ENCODE peak calls at places on chromosomes 7 and 10, in eight cellular contexts. One of them, this sample, is unnamed.

GRCh38 chr7:46352335-46352954 is 431.4 kb upstream of the IGFBP3 start:
- DNase-seq in activated CD4-positive, alpha-beta T cell treated with anti-CD3 and anti-CD28 coated beads, Interleukin-2, amount 50 U/mL, for 24 hours: no peak
- DNase-seq in stimulated activated CD4-positive, alpha-beta T cell treated with anti-CD3 and anti-CD28 coated beads, TNF-alpha, amount 100 ng/mL, for 48 hours: no peak
- DNase-seq in tibial nerve: no peak
- DNase-seq in heart right ventricle: peak
- DNase-seq in HT-29: peak
- DNase-seq in Daoy: peak
- DNase-seq in neural progenitor cell: peak
- DNase-seq in this sample: no peak

GRCh38 chr10:30606313-30606712 is 23.2 kb downstream of the LYZL2 start:
- DNase-seq in activated CD4-positive, alpha-beta T cell treated with anti-CD3 and anti-CD28 coated beads, Interleukin-2, amount 50 U/mL, for 24 hours: no peak
- DNase-seq in stimulated activated CD4-positive, alpha-beta T cell treated with anti-CD3 and anti-CD28 coated beads, TNF-alpha, amount 100 ng/mL, for 48 hours: no peak
- DNase-seq in tibial nerve: no peak
- DNase-seq in heart right ventricle: no peak
- DNase-seq in HT-29: peak
- DNase-seq in Daoy: peak
- DNase-seq in neural progenitor cell: no peak
- DNase-seq in this sample: no peak

GRCh38 chr7:1505731-1506550 is 1.8 kb upstream of the INTS1 start:
- DNase-seq in activated CD4-positive, alpha-beta T cell treated with anti-CD3 and anti-CD28 coated beads, Interleukin-2, amount 50 U/mL, for 24 hours: no peak
- DNase-seq in stimulated activated CD4-positive, alpha-beta T cell treated with anti-CD3 and anti-CD28 coated beads, TNF-alpha, amount 100 ng/mL, for 48 hours: no peak
- DNase-seq in tibial nerve: no peak
- DNase-seq in heart right ventricle: no peak
- DNase-seq in HT-29: no peak
- DNase-seq in Daoy: no peak
- DNase-seq in neural progenitor cell: no peak
- DNase-seq in this sample: no peak

GRCh38 chr7:91519241-91520200 is 255.3 kb downstream of the FZD1 start:
- DNase-seq in activated CD4-positive, alpha-beta T cell treated with anti-CD3 and anti-CD28 coated beads, Interleukin-2, amount 50 U/mL, for 24 hours: no peak
- DNase-seq in stimulated activated CD4-positive, alpha-beta T cell treated with anti-CD3 and anti-CD28 coated beads, TNF-alpha, amount 100 ng/mL, for 48 hours: no peak
- DNase-seq in tibial nerve: no peak
- DNase-seq in heart right ventricle: no peak
- DNase-seq in HT-29: no peak
- DNase-seq in Daoy: peak
- DNase-seq in neural progenitor cell: peak
- DNase-seq in this sample: no peak

GRCh38 chr7:66865290-66865864 is 55.6 kb upstream of the TMEM248 start:
- DNase-seq in activated CD4-positive, alpha-beta T cell treated with anti-CD3 and anti-CD28 coated beads, Interleukin-2, amount 50 U/mL, for 24 hours: no peak
- DNase-seq in stimulated activated CD4-positive, alpha-beta T cell treated with anti-CD3 and anti-CD28 coated beads, TNF-alpha, amount 100 ng/mL, for 48 hours: no peak
- DNase-seq in tibial nerve: no peak
- DNase-seq in heart right ventricle: no peak
- DNase-seq in HT-29: no peak
- DNase-seq in Daoy: no peak
- DNase-seq in neural progenitor cell: no peak
- DNase-seq in this sample: no peak

GRCh38 chr7:35329026-35329425 is 75.1 kb upstream of the TBX20 start:
- DNase-seq in activated CD4-positive, alpha-beta T cell treated with anti-CD3 and anti-CD28 coated beads, Interleukin-2, amount 50 U/mL, for 24 hours: no peak
- DNase-seq in stimulated activated CD4-positive, alpha-beta T cell treated with anti-CD3 and anti-CD28 coated beads, TNF-alpha, amount 100 ng/mL, for 48 hours: no peak
- DNase-seq in tibial nerve: no peak
- DNase-seq in heart right ventricle: no peak
- DNase-seq in HT-29: no peak
- DNase-seq in Daoy: no peak
- DNase-seq in neural progenitor cell: no peak
- DNase-seq in this sample: no peak

GRCh38 chr7:105837765-105838241 is 38.6 kb downstream of the ATXN7L1 start:
- DNase-seq in activated CD4-positive, alpha-beta T cell treated with anti-CD3 and anti-CD28 coated beads, Interleukin-2, amount 50 U/mL, for 24 hours: no peak
- DNase-seq in stimulated activated CD4-positive, alpha-beta T cell treated with anti-CD3 and anti-CD28 coated beads, TNF-alpha, amount 100 ng/mL, for 48 hours: no peak
- DNase-seq in tibial nerve: no peak
- DNase-seq in heart right ventricle: peak
- DNase-seq in HT-29: no peak
- DNase-seq in Daoy: no peak
- DNase-seq in neural progenitor cell: peak
- DNase-seq in this sample: no peak

GRCh38 chr7:141133646-141134045 is 59.8 kb downstream of the TMEM178B start:
- DNase-seq in activated CD4-positive, alpha-beta T cell treated with anti-CD3 and anti-CD28 coated beads, Interleukin-2, amount 50 U/mL, for 24 hours: no peak
- DNase-seq in stimulated activated CD4-positive, alpha-beta T cell treated with anti-CD3 and anti-CD28 coated beads, TNF-alpha, amount 100 ng/mL, for 48 hours: no peak
- DNase-seq in tibial nerve: no peak
- DNase-seq in heart right ventricle: no peak
- DNase-seq in HT-29: no peak
- DNase-seq in Daoy: no peak
- DNase-seq in neural progenitor cell: no peak
- DNase-seq in this sample: no peak

GRCh38 chr10:113945075-113945686 is 90.7 kb downstream of the NHLRC2 start:
- DNase-seq in activated CD4-positive, alpha-beta T cell treated with anti-CD3 and anti-CD28 coated beads, Interleukin-2, amount 50 U/mL, for 24 hours: no peak
- DNase-seq in stimulated activated CD4-positive, alpha-beta T cell treated with anti-CD3 and anti-CD28 coated beads, TNF-alpha, amount 100 ng/mL, for 48 hours: no peak
- DNase-seq in tibial nerve: no peak
- DNase-seq in heart right ventricle: no peak
- DNase-seq in HT-29: peak
- DNase-seq in Daoy: peak
- DNase-seq in neural progenitor cell: no peak
- DNase-seq in this sample: no peak

GRCh38 chr10:124522131-124522902 is 60.7 kb downstream of the LHPP start:
- DNase-seq in activated CD4-positive, alpha-beta T cell treated with anti-CD3 and anti-CD28 coated beads, Interleukin-2, amount 50 U/mL, for 24 hours: no peak
- DNase-seq in stimulated activated CD4-positive, alpha-beta T cell treated with anti-CD3 and anti-CD28 coated beads, TNF-alpha, amount 100 ng/mL, for 48 hours: no peak
- DNase-seq in tibial nerve: no peak
- DNase-seq in heart right ventricle: no peak
- DNase-seq in HT-29: no peak
- DNase-seq in Daoy: no peak
- DNase-seq in neural progenitor cell: no peak
- DNase-seq in this sample: no peak

GRCh38 chr10:85642421-85643170 is 724.0 kb downstream of the GRID1 start:
- DNase-seq in activated CD4-positive, alpha-beta T cell treated with anti-CD3 and anti-CD28 coated beads, Interleukin-2, amount 50 U/mL, for 24 hours: no peak
- DNase-seq in stimulated activated CD4-positive, alpha-beta T cell treated with anti-CD3 and anti-CD28 coated beads, TNF-alpha, amount 100 ng/mL, for 48 hours: no peak
- DNase-seq in tibial nerve: no peak
- DNase-seq in heart right ventricle: no peak
- DNase-seq in HT-29: peak
- DNase-seq in Daoy: peak
- DNase-seq in neural progenitor cell: no peak
- DNase-seq in this sample: no peak

GRCh38 chr10:71270301-71270777 is 48.7 kb upstream of the SLC29A3 start:
- DNase-seq in activated CD4-positive, alpha-beta T cell treated with anti-CD3 and anti-CD28 coated beads, Interleukin-2, amount 50 U/mL, for 24 hours: no peak
- DNase-seq in stimulated activated CD4-positive, alpha-beta T cell treated with anti-CD3 and anti-CD28 coated beads, TNF-alpha, amount 100 ng/mL, for 48 hours: no peak
- DNase-seq in tibial nerve: no peak
- DNase-seq in heart right ventricle: peak
- DNase-seq in HT-29: peak
- DNase-seq in Daoy: peak
- DNase-seq in neural progenitor cell: peak
- DNase-seq in this sample: no peak

GRCh38 chr10:65313406-65313805 is 1612.4 kb upstream of the LRRTM3 start:
- DNase-seq in activated CD4-positive, alpha-beta T cell treated with anti-CD3 and anti-CD28 coated beads, Interleukin-2, amount 50 U/mL, for 24 hours: no peak
- DNase-seq in stimulated activated CD4-positive, alpha-beta T cell treated with anti-CD3 and anti-CD28 coated beads, TNF-alpha, amount 100 ng/mL, for 48 hours: no peak
- DNase-seq in tibial nerve: no peak
- DNase-seq in heart right ventricle: no peak
- DNase-seq in HT-29: no peak
- DNase-seq in Daoy: no peak
- DNase-seq in neural progenitor cell: no peak
- DNase-seq in this sample: no peak

GRCh38 chr7:154965014-154965413 is 37.9 kb downstream of the PAXIP1 start:
- DNase-seq in activated CD4-positive, alpha-beta T cell treated with anti-CD3 and anti-CD28 coated beads, Interleukin-2, amount 50 U/mL, for 24 hours: no peak
- DNase-seq in stimulated activated CD4-positive, alpha-beta T cell treated with anti-CD3 and anti-CD28 coated beads, TNF-alpha, amount 100 ng/mL, for 48 hours: no peak
- DNase-seq in tibial nerve: no peak
- DNase-seq in heart right ventricle: no peak
- DNase-seq in HT-29: no peak
- DNase-seq in Daoy: peak
- DNase-seq in neural progenitor cell: no peak
- DNase-seq in this sample: no peak

GRCh38 chr7:29871787-29872398 is 65.6 kb downstream of the WIPF3 start:
- DNase-seq in activated CD4-positive, alpha-beta T cell treated with anti-CD3 and anti-CD28 coated beads, Interleukin-2, amount 50 U/mL, for 24 hours: no peak
- DNase-seq in stimulated activated CD4-positive, alpha-beta T cell treated with anti-CD3 and anti-CD28 coated beads, TNF-alpha, amount 100 ng/mL, for 48 hours: no peak
- DNase-seq in tibial nerve: no peak
- DNase-seq in heart right ventricle: no peak
- DNase-seq in HT-29: no peak
- DNase-seq in Daoy: no peak
- DNase-seq in neural progenitor cell: no peak
- DNase-seq in this sample: no peak

GRCh38 chr10:132351611-132352010 is 19.6 kb downstream of the LRRC27 start:
- DNase-seq in activated CD4-positive, alpha-beta T cell treated with anti-CD3 and anti-CD28 coated beads, Interleukin-2, amount 50 U/mL, for 24 hours: no peak
- DNase-seq in stimulated activated CD4-positive, alpha-beta T cell treated with anti-CD3 and anti-CD28 coated beads, TNF-alpha, amount 100 ng/mL, for 48 hours: no peak
- DNase-seq in tibial nerve: no peak
- DNase-seq in heart right ventricle: no peak
- DNase-seq in HT-29: no peak
- DNase-seq in Daoy: no peak
- DNase-seq in neural progenitor cell: no peak
- DNase-seq in this sample: no peak

GRCh38 chr7:29609162-29610030 is 45.8 kb downstream of the PRR15 start:
- DNase-seq in activated CD4-positive, alpha-beta T cell treated with anti-CD3 and anti-CD28 coated beads, Interleukin-2, amount 50 U/mL, for 24 hours: no peak
- DNase-seq in stimulated activated CD4-positive, alpha-beta T cell treated with anti-CD3 and anti-CD28 coated beads, TNF-alpha, amount 100 ng/mL, for 48 hours: no peak
- DNase-seq in tibial nerve: no peak
- DNase-seq in heart right ventricle: no peak
- DNase-seq in HT-29: peak
- DNase-seq in Daoy: peak
- DNase-seq in neural progenitor cell: peak
- DNase-seq in this sample: no peak

GRCh38 chr7:77826300-77826699 is 27.7 kb downstream of the PHTF2 start:
- DNase-seq in activated CD4-positive, alpha-beta T cell treated with anti-CD3 and anti-CD28 coated beads, Interleukin-2, amount 50 U/mL, for 24 hours: no peak
- DNase-seq in stimulated activated CD4-positive, alpha-beta T cell treated with anti-CD3 and anti-CD28 coated beads, TNF-alpha, amount 100 ng/mL, for 48 hours: no peak
- DNase-seq in tibial nerve: no peak
- DNase-seq in heart right ventricle: no peak
- DNase-seq in HT-29: no peak
- DNase-seq in Daoy: no peak
- DNase-seq in neural progenitor cell: no peak
- DNase-seq in this sample: no peak

GRCh38 chr7:99339595-99339994 is 13.9 kb downstream of the ARPC1A start:
- DNase-seq in activated CD4-positive, alpha-beta T cell treated with anti-CD3 and anti-CD28 coated beads, Interleukin-2, amount 50 U/mL, for 24 hours: no peak
- DNase-seq in stimulated activated CD4-positive, alpha-beta T cell treated with anti-CD3 and anti-CD28 coated beads, TNF-alpha, amount 100 ng/mL, for 48 hours: no peak
- DNase-seq in tibial nerve: no peak
- DNase-seq in heart right ventricle: no peak
- DNase-seq in HT-29: no peak
- DNase-seq in Daoy: no peak
- DNase-seq in neural progenitor cell: no peak
- DNase-seq in this sample: no peak

GRCh38 chr10:15419279-15419874 is 48.3 kb upstream of the FAM171A1 start:
- DNase-seq in activated CD4-positive, alpha-beta T cell treated with anti-CD3 and anti-CD28 coated beads, Interleukin-2, amount 50 U/mL, for 24 hours: no peak
- DNase-seq in stimulated activated CD4-positive, alpha-beta T cell treated with anti-CD3 and anti-CD28 coated beads, TNF-alpha, amount 100 ng/mL, for 48 hours: no peak
- DNase-seq in tibial nerve: no peak
- DNase-seq in heart right ventricle: peak
- DNase-seq in HT-29: peak
- DNase-seq in Daoy: no peak
- DNase-seq in neural progenitor cell: peak
- DNase-seq in this sample: peak

GRCh38 chr7:121344497-121344896 is 15.7 kb downstream of the WNT16 start:
- DNase-seq in activated CD4-positive, alpha-beta T cell treated with anti-CD3 and anti-CD28 coated beads, Interleukin-2, amount 50 U/mL, for 24 hours: no peak
- DNase-seq in stimulated activated CD4-positive, alpha-beta T cell treated with anti-CD3 and anti-CD28 coated beads, TNF-alpha, amount 100 ng/mL, for 48 hours: no peak
- DNase-seq in tibial nerve: no peak
- DNase-seq in heart right ventricle: no peak
- DNase-seq in HT-29: no peak
- DNase-seq in Daoy: no peak
- DNase-seq in neural progenitor cell: no peak
- DNase-seq in this sample: no peak

GRCh38 chr7:100441641-100442535 is 5.6 kb upstream of the PPP1R35 start:
- DNase-seq in activated CD4-positive, alpha-beta T cell treated with anti-CD3 and anti-CD28 coated beads, Interleukin-2, amount 50 U/mL, for 24 hours: no peak
- DNase-seq in stimulated activated CD4-positive, alpha-beta T cell treated with anti-CD3 and anti-CD28 coated beads, TNF-alpha, amount 100 ng/mL, for 48 hours: no peak
- DNase-seq in tibial nerve: no peak
- DNase-seq in heart right ventricle: no peak
- DNase-seq in HT-29: no peak
- DNase-seq in Daoy: no peak
- DNase-seq in neural progenitor cell: no peak
- DNase-seq in this sample: no peak

GRCh38 chr7:5214641-5215040 is 24.6 kb downstream of the WIPI2 start:
- DNase-seq in activated CD4-positive, alpha-beta T cell treated with anti-CD3 and anti-CD28 coated beads, Interleukin-2, amount 50 U/mL, for 24 hours: no peak
- DNase-seq in stimulated activated CD4-positive, alpha-beta T cell treated with anti-CD3 and anti-CD28 coated beads, TNF-alpha, amount 100 ng/mL, for 48 hours: no peak
- DNase-seq in tibial nerve: peak
- DNase-seq in heart right ventricle: no peak
- DNase-seq in HT-29: no peak
- DNase-seq in Daoy: no peak
- DNase-seq in neural progenitor cell: no peak
- DNase-seq in this sample: no peak